ENCODE peak calls at places on chromosomes 11 and 22, in eight cellular contexts. One of them, this sample, is unnamed.
A peak's percentile ranks its signal among the peaks of the same experiment; 100 is the strongest.

GRCh38 chr22:38196791-38197429 is 4.9 kb upstream of the MAFF start:
- DNase-seq in nephron progenitor cell: no peak
- DNase-seq in naive B cell: no peak
- DNase-seq in colonic mucosa: peak; percentile 54
- DNase-seq in HL-60: no peak
- DNase-seq in GM23338: peak; percentile 55
- DNase-seq in ACHN: no peak
- DNase-seq in lung microvascular endothelial cell: no peak
- DNase-seq in this sample: no peak

GRCh38 chr11:62786318-62787004 is 741 bp upstream of the TMEM179B start:
- DNase-seq in nephron progenitor cell: peak; percentile 92
- DNase-seq in naive B cell: peak; percentile 89
- DNase-seq in colonic mucosa: peak; percentile 91
- DNase-seq in HL-60: peak; percentile 89
- DNase-seq in GM23338: peak; percentile 97
- DNase-seq in ACHN: peak; percentile 83
- DNase-seq in lung microvascular endothelial cell: peak; percentile 89
- DNase-seq in this sample: peak; percentile 62

GRCh38 chr11:64896448-64897022 is 18.1 kb upstream of the EHD1 start:
- DNase-seq in nephron progenitor cell: no peak
- DNase-seq in naive B cell: no peak
- DNase-seq in colonic mucosa: no peak
- DNase-seq in HL-60: no peak
- DNase-seq in GM23338: no peak
- DNase-seq in ACHN: no peak
- DNase-seq in lung microvascular endothelial cell: no peak
- DNase-seq in this sample: no peak

GRCh38 chr11:104772806-104773241 is 125.4 kb downstream of the CASP12 start:
- DNase-seq in nephron progenitor cell: no peak
- DNase-seq in naive B cell: no peak
- DNase-seq in colonic mucosa: no peak
- DNase-seq in HL-60: no peak
- DNase-seq in GM23338: no peak
- DNase-seq in ACHN: peak; percentile 61
- DNase-seq in lung microvascular endothelial cell: peak; percentile 42
- DNase-seq in this sample: peak; percentile 65

GRCh38 chr11:88367310-88367709 is 29.8 kb upstream of the CTSC start:
- DNase-seq in nephron progenitor cell: no peak
- DNase-seq in naive B cell: no peak
- DNase-seq in colonic mucosa: no peak
- DNase-seq in HL-60: no peak
- DNase-seq in GM23338: no peak
- DNase-seq in ACHN: no peak
- DNase-seq in lung microvascular endothelial cell: no peak
- DNase-seq in this sample: no peak

GRCh38 chr11:2576536-2576935 is 123.3 kb downstream of the KCNQ1OT1 start:
- DNase-seq in nephron progenitor cell: no peak
- DNase-seq in naive B cell: no peak
- DNase-seq in colonic mucosa: no peak
- DNase-seq in HL-60: no peak
- DNase-seq in GM23338: no peak
- DNase-seq in ACHN: no peak
- DNase-seq in lung microvascular endothelial cell: no peak
- DNase-seq in this sample: no peak

GRCh38 chr11:98194611-98195010 is 826.1 kb upstream of the CNTN5 start:
- DNase-seq in nephron progenitor cell: no peak
- DNase-seq in naive B cell: no peak
- DNase-seq in colonic mucosa: no peak
- DNase-seq in HL-60: no peak
- DNase-seq in GM23338: no peak
- DNase-seq in ACHN: no peak
- DNase-seq in lung microvascular endothelial cell: no peak
- DNase-seq in this sample: no peak

GRCh38 chr22:43206515-43207161 is 19.7 kb upstream of the TTLL12 start:
- DNase-seq in nephron progenitor cell: no peak
- DNase-seq in naive B cell: no peak
- DNase-seq in colonic mucosa: no peak
- DNase-seq in HL-60: no peak
- DNase-seq in GM23338: no peak
- DNase-seq in ACHN: no peak
- DNase-seq in lung microvascular endothelial cell: no peak
- DNase-seq in this sample: no peak

GRCh38 chr11:75499423-75500305 is 26.1 kb downstream of the GDPD5 start:
- DNase-seq in nephron progenitor cell: no peak
- DNase-seq in naive B cell: no peak
- DNase-seq in colonic mucosa: peak; percentile 31
- DNase-seq in HL-60: no peak
- DNase-seq in GM23338: no peak
- DNase-seq in ACHN: peak; percentile 78
- DNase-seq in lung microvascular endothelial cell: no peak
- DNase-seq in this sample: no peak

GRCh38 chr11:19673924-19674390 is 38.7 kb upstream of the NAV2 start:
- DNase-seq in nephron progenitor cell: peak; percentile 62
- DNase-seq in naive B cell: no peak
- DNase-seq in colonic mucosa: peak; percentile 41
- DNase-seq in HL-60: no peak
- DNase-seq in GM23338: peak; percentile 54
- DNase-seq in ACHN: no peak
- DNase-seq in lung microvascular endothelial cell: no peak
- DNase-seq in this sample: no peak

GRCh38 chr11:35083181-35084061 is 55.5 kb upstream of the CD44 start:
- DNase-seq in nephron progenitor cell: no peak
- DNase-seq in naive B cell: peak; percentile 90
- DNase-seq in colonic mucosa: peak; percentile 47
- DNase-seq in HL-60: peak; percentile 94
- DNase-seq in GM23338: peak; percentile 37
- DNase-seq in ACHN: peak; percentile 95
- DNase-seq in lung microvascular endothelial cell: no peak
- DNase-seq in this sample: no peak

GRCh38 chr11:36953986-36954385 is 355.9 kb upstream of the RAG2 start:
- DNase-seq in nephron progenitor cell: no peak
- DNase-seq in naive B cell: no peak
- DNase-seq in colonic mucosa: no peak
- DNase-seq in HL-60: no peak
- DNase-seq in GM23338: no peak
- DNase-seq in ACHN: no peak
- DNase-seq in lung microvascular endothelial cell: no peak
- DNase-seq in this sample: no peak

GRCh38 chr22:45312415-45312814 is 2.7 kb downstream of the FAM118A start:
- DNase-seq in nephron progenitor cell: no peak
- DNase-seq in naive B cell: no peak
- DNase-seq in colonic mucosa: no peak
- DNase-seq in HL-60: no peak
- DNase-seq in GM23338: no peak
- DNase-seq in ACHN: no peak
- DNase-seq in lung microvascular endothelial cell: no peak
- DNase-seq in this sample: no peak

GRCh38 chr22:48376936-48377335 is 1450.7 kb downstream of the BRD1 start:
- DNase-seq in nephron progenitor cell: no peak
- DNase-seq in naive B cell: no peak
- DNase-seq in colonic mucosa: no peak
- DNase-seq in HL-60: no peak
- DNase-seq in GM23338: no peak
- DNase-seq in ACHN: no peak
- DNase-seq in lung microvascular endothelial cell: no peak
- DNase-seq in this sample: no peak

GRCh38 chr11:112029460-112029859 is 4.3 kb downstream of the DLAT start:
- DNase-seq in nephron progenitor cell: no peak
- DNase-seq in naive B cell: no peak
- DNase-seq in colonic mucosa: no peak
- DNase-seq in HL-60: no peak
- DNase-seq in GM23338: no peak
- DNase-seq in ACHN: no peak
- DNase-seq in lung microvascular endothelial cell: no peak
- DNase-seq in this sample: no peak

GRCh38 chr11:35357893-35358292 is 61.5 kb downstream of the SLC1A2 start:
- DNase-seq in nephron progenitor cell: no peak
- DNase-seq in naive B cell: no peak
- DNase-seq in colonic mucosa: no peak
- DNase-seq in HL-60: no peak
- DNase-seq in GM23338: no peak
- DNase-seq in ACHN: peak; percentile 39
- DNase-seq in lung microvascular endothelial cell: no peak
- DNase-seq in this sample: no peak

GRCh38 chr22:36573815-36574350 is 44.9 kb upstream of the EIF3D start:
- DNase-seq in nephron progenitor cell: peak; percentile 26
- DNase-seq in naive B cell: no peak
- DNase-seq in colonic mucosa: no peak
- DNase-seq in HL-60: no peak
- DNase-seq in GM23338: no peak
- DNase-seq in ACHN: no peak
- DNase-seq in lung microvascular endothelial cell: no peak
- DNase-seq in this sample: no peak